ENCODE peak calls at places on chromosomes 3 and 15, in nine cellular contexts. E, Q, G, F, O, M, P, Y and Z are unnamed samples.

GRCh38 chr3:11187678-11188077 is 33.4 kb downstream of the HRH1 start:
- DNase-seq in E (no peak), Q (no peak), G (no peak), F (no peak), O (no peak), M (no peak), P (no peak), Y (no peak), Z (no peak)

GRCh38 chr3:113736548-113737089 is 9.4 kb downstream of the NAA50 start:
- DNase-seq in E (peak), Q (no peak), G (no peak), F (no peak), O (no peak), M (no peak), P (no peak), Y (peak), Z (no peak)

GRCh38 chr15:65390447-65390846 is 12.6 kb upstream of the IGDCC3 start:
- DNase-seq in E (no peak), Q (no peak), G (no peak), F (no peak), O (no peak), M (no peak), P (no peak), Y (no peak), Z (no peak)

GRCh38 chr3:25648107-25648535 is 16.6 kb downstream of the TOP2B start:
- DNase-seq in E (peak), Q (peak), G (no peak), F (peak), O (peak), M (peak), P (peak), Y (peak), Z (peak)

GRCh38 chr3:177263615-177264365 is 66.5 kb upstream of the TBL1XR1 start:
- DNase-seq in E (no peak), Q (no peak), G (no peak), F (no peak), O (no peak), M (no peak), P (no peak), Y (no peak), Z (no peak)

GRCh38 chr3:23710555-23710954 is 95.2 kb upstream of the UBE2E1 start:
- DNase-seq in E (no peak), Q (peak), G (no peak), F (no peak), O (no peak), M (peak), P (no peak), Y (no peak), Z (no peak)

GRCh38 chr15:79474252-79474651 is 42.1 kb downstream of the MINAR1 start:
- DNase-seq in E (no peak), Q (no peak), G (no peak), F (no peak), O (no peak), M (no peak), P (no peak), Y (no peak), Z (no peak)

GRCh38 chr3:188239577-188239976 is 85.6 kb downstream of the LPP start:
- DNase-seq in E (no peak), Q (no peak), G (no peak), F (no peak), O (no peak), M (no peak), P (no peak), Y (no peak), Z (no peak)

GRCh38 chr3:27606537-27606936 is 115.6 kb downstream of the EOMES start:
- DNase-seq in E (peak), Q (no peak), G (no peak), F (no peak), O (no peak), M (no peak), P (no peak), Y (no peak), Z (no peak)

GRCh38 chr3:192921793-192922192 is 4.1 kb upstream of the MB21D2 start:
- DNase-seq in E (no peak), Q (no peak), G (no peak), F (no peak), O (no peak), M (no peak), P (no peak), Y (no peak), Z (no peak)

GRCh38 chr3:108051005-108051404 is 39.8 kb downstream of the CD47 start:
- DNase-seq in E (peak), Q (no peak), G (no peak), F (no peak), O (no peak), M (no peak), P (no peak), Y (no peak), Z (no peak)

GRCh38 chr3:98528474-98529346 is 3.1 kb upstream of the GPR15 start:
- DNase-seq in E (no peak), Q (no peak), G (no peak), F (no peak), O (no peak), M (no peak), P (no peak), Y (no peak), Z (no peak)

GRCh38 chr3:178267158-178267838 is 268.9 kb upstream of the KCNMB2 start:
- DNase-seq in E (no peak), Q (no peak), G (no peak), F (no peak), O (no peak), M (no peak), P (no peak), Y (no peak), Z (no peak)

GRCh38 chr3:11570789-11571495 is 72.8 kb downstream of the VGLL4 start:
- DNase-seq in E (no peak), Q (no peak), G (no peak), F (no peak), O (peak), M (no peak), P (no peak), Y (no peak), Z (peak)

GRCh38 chr3:150346956-150347863 is 60.9 kb upstream of the TSC22D2 start:
- DNase-seq in E (no peak), Q (no peak), G (no peak), F (no peak), O (no peak), M (no peak), P (no peak), Y (no peak), Z (no peak)

GRCh38 chr3:70871909-70872656 is 559.6 kb upstream of the MDFIC2 start:
- DNase-seq in E (peak), Q (no peak), G (no peak), F (no peak), O (no peak), M (no peak), P (no peak), Y (no peak), Z (no peak)

GRCh38 chr3:128452120-128452519 is 14.6 kb downstream of the DNAJB8 start:
- DNase-seq in E (no peak), Q (no peak), G (no peak), F (no peak), O (no peak), M (no peak), P (no peak), Y (no peak), Z (no peak)

GRCh38 chr15:69757186-69757585 is 304.6 kb downstream of the RPLP1 start:
- DNase-seq in E (no peak), Q (no peak), G (peak), F (no peak), O (no peak), M (no peak), P (no peak), Y (no peak), Z (no peak)

GRCh38 chr3:161296814-161297213 is 74.5 kb downstream of the SPTSSB start:
- DNase-seq in E (no peak), Q (no peak), G (no peak), F (no peak), O (no peak), M (no peak), P (no peak), Y (no peak), Z (no peak)

GRCh38 chr15:65634381-65634780 is 12.6 kb downstream of the SLC24A1 start:
- DNase-seq in E (peak), Q (no peak), G (no peak), F (no peak), O (no peak), M (no peak), P (no peak), Y (no peak), Z (no peak)

GRCh38 chr3:68088216-68088615 is 433.8 kb upstream of the SUCLG2 start:
- DNase-seq in E (no peak), Q (no peak), G (no peak), F (no peak), O (no peak), M (no peak), P (no peak), Y (no peak), Z (no peak)

GRCh38 chr15:60374209-60374608 is 23.6 kb downstream of the ANXA2 start:
- DNase-seq in E (no peak), Q (no peak), G (no peak), F (no peak), O (no peak), M (no peak), P (no peak), Y (no peak), Z (no peak)

GRCh38 chr3:186988806-186989205 is 58.5 kb downstream of the ST6GAL1 start:
- DNase-seq in E (no peak), Q (no peak), G (no peak), F (no peak), O (no peak), M (no peak), P (no peak), Y (no peak), Z (no peak)

GRCh38 chr15:74400915-74401757 is 32.6 kb downstream of the SEMA7A start:
- DNase-seq in E (no peak), Q (no peak), G (no peak), F (no peak), O (no peak), M (no peak), P (no peak), Y (peak), Z (no peak)

GRCh38 chr3:127953636-127954035 is 38.6 kb downstream of the KBTBD12 start:
- DNase-seq in E (no peak), Q (no peak), G (no peak), F (no peak), O (no peak), M (no peak), P (no peak), Y (no peak), Z (no peak)

GRCh38 chr15:54410481-54410880 is 432.2 kb downstream of the UNC13C start:
- DNase-seq in E (no peak), Q (no peak), G (no peak), F (no peak), O (no peak), M (no peak), P (no peak), Y (no peak), Z (no peak)

GRCh38 chr3:105827959-105828358 is 40.9 kb downstream of the CBLB start:
- DNase-seq in E (peak), Q (peak), G (no peak), F (no peak), O (peak), M (peak), P (no peak), Y (no peak), Z (no peak)

GRCh38 chr3:53286727-53287412 is 31.0 kb upstream of the TKT start:
- DNase-seq in E (no peak), Q (no peak), G (no peak), F (no peak), O (no peak), M (no peak), P (no peak), Y (no peak), Z (no peak)

GRCh38 chr3:196813903-196814302 is 53.8 kb upstream of the SENP5 start:
- DNase-seq in E (no peak), Q (no peak), G (no peak), F (no peak), O (no peak), M (no peak), P (no peak), Y (no peak), Z (no peak)

GRCh38 chr3:177196473-177197040 is 725 bp downstream of the TBL1XR1 start:
- DNase-seq in E (peak), Q (peak), G (no peak), F (peak), O (peak), M (peak), P (peak), Y (no peak), Z (no peak)

GRCh38 chr3:194276768-194277546 is 74.2 kb downstream of the CPN2 start:
- DNase-seq in E (no peak), Q (peak), G (no peak), F (no peak), O (no peak), M (peak), P (no peak), Y (no peak), Z (no peak)

GRCh38 chr15:60751985-60752952 is 273.3 kb upstream of the ICE2 start:
- DNase-seq in E (no peak), Q (peak), G (no peak), F (peak), O (peak), M (peak), P (peak), Y (no peak), Z (no peak)

GRCh38 chr3:146781606-146782005 is 176.5 kb upstream of the PLSCR5 start:
- DNase-seq in E (no peak), Q (no peak), G (no peak), F (no peak), O (no peak), M (no peak), P (no peak), Y (no peak), Z (no peak)

GRCh38 chr3:52532838-52533622 is 627 bp downstream of the NT5DC2 start:
- DNase-seq in E (no peak), Q (peak), G (no peak), F (no peak), O (peak), M (peak), P (peak), Y (no peak), Z (peak)

GRCh38 chr3:108131105-108131794 is 40.4 kb upstream of the CD47 start:
- DNase-seq in E (peak), Q (no peak), G (no peak), F (no peak), O (no peak), M (no peak), P (no peak), Y (no peak), Z (no peak)

GRCh38 chr3:132593241-132593949 is 3.7 kb upstream of the ACKR4 start:
- DNase-seq in E (no peak), Q (no peak), G (no peak), F (no peak), O (no peak), M (no peak), P (no peak), Y (no peak), Z (no peak)
- TF ChIP-seq EP300 in E (no peak), Q (no peak), G (no peak), F (no peak), O (no peak), M (no peak), P (no peak), Y (no peak), Z (no peak)

DNA sequence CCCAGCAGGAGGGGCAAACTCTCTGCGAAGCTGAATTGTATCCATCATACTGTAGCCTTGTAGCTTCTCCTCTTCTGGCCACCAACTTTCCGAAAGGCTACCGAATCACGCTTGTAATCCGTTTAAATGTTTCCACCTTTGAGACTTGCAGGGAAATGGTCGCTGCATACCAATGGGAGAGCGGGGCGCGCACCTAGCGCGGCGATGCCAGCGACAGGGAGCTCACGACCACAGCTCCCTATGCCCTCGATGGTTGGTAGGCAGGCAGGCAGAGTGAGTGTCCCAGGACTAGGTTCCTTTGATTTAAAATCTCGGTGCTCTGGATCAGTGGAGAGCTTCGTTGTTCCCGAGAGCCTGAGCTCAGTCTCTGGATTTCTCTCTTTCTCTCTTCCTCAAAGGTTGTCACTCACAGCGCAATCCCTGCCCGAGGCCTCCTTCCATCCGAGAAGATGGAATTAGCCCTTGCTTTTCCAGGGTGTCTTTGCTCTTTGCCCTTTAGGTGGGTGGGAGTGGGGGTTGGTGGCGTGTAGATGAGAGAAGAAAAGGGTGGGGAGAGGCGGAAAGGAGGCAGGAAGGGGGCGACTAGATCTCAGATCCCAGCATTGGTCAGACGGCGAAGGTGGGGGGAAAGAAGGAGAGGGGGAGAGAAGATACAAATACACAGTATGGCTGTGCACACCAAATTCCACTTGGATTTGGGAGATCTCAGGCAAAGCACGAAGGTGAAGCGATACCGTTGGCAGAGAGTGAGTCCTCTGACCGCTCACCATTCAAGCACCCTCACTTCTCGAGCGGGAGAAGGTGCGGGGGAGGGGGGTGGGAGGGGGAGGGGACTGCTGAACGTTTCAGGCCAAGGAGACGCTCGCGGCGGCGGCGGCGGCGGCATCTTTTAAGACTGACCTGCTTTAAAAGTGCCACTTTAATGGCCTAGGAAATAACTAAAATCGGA is at the start of gene SLITRK3:
- DNase-seq in E (no peak), Q (no peak), G (no peak), F (no peak), O (no peak), M (no peak), P (no peak), Y (no peak), Z (no peak)
- H3K4me3 ChIP-seq in E (peak), Q (peak), G (peak), F (peak), O (no peak), M (peak), P (peak), Y (no peak), Z (peak)

GRCh38 chr3:7447197-7447769 is 586.4 kb downstream of the GRM7 start:
- DNase-seq in E (no peak), Q (no peak), G (no peak), F (no peak), O (no peak), M (no peak), P (no peak), Y (peak), Z (no peak)
- TF ChIP-seq EP300 in E (no peak), Q (no peak), G (no peak), F (no peak), O (no peak), M (no peak), P (no peak), Y (peak), Z (no peak)

GRCh38 chr3:133894334-133895207 is 1.1 kb downstream of the RAB6B start:
- DNase-seq in E (no peak), Q (no peak), G (peak), F (no peak), O (no peak), M (no peak), P (no peak), Y (no peak), Z (no peak)
- H3K4me3 ChIP-seq in E (peak), Q (peak), G (peak), F (peak), O (peak), M (peak), P (peak), Y (no peak), Z (peak)